ENCODE peak calls at places on chromosomes 13 and 19, in eight cellular contexts. C, Z, T, B, X, O, R and A are unnamed samples.

GRCh38 chr19:9827325-9828238 is at the start of gene UBL5:
- DNase-seq in B (peak; percentile 94), X (peak; percentile 69), Z (peak; percentile 95), R (peak; percentile 86), C (peak; percentile 87), T (peak; percentile 94), O (peak; percentile 90), A (peak; percentile 87)

GRCh38 chr19:45881909-45882528 is 3.9 kb downstream of the IRF2BP1 start:
- DNase-seq in O (no peak), Z (no peak), T (no peak), B (no peak), C (no peak), X (peak; percentile 53), R (no peak), A (no peak)

GRCh38 chr19:33325920-33326319 is 23.6 kb upstream of the CEBPA start:
- DNase-seq in O (no peak), R (no peak), B (no peak), T (no peak), X (no peak), Z (no peak), C (peak; percentile 66), A (no peak)

GRCh38 chr13:106184778-106185177 is 350.7 kb downstream of the EFNB2 start:
- DNase-seq in B (no peak), Z (peak; percentile 78), R (no peak), C (no peak), O (no peak), T (no peak), X (no peak), A (no peak)

GRCh38 chr13:65456150-65456912 is 1773.8 kb downstream of the PCDH9 start:
- DNase-seq in O (no peak), X (no peak), Z (no peak), R (no peak), T (no peak), B (no peak), C (no peak), A (no peak)

GRCh38 chr13:98873377-98874028 is 104.4 kb downstream of the DOCK9 start:
- DNase-seq in O (no peak), X (no peak), Z (no peak), C (no peak), B (no peak), R (no peak), T (no peak), A (no peak)

GRCh38 chr13:95954266-95954665 is 98.9 kb downstream of the UGGT2 start:
- DNase-seq in T (no peak), Z (no peak), R (no peak), X (no peak), B (no peak), O (no peak), C (no peak), A (no peak)

GRCh38 chr19:33568706-33569105 is 47.1 kb upstream of the PEPD start:
- DNase-seq in Z (no peak), O (no peak), X (no peak), R (no peak), C (no peak), B (no peak), T (no peak), A (no peak)

GRCh38 chr19:49988433-49988832 is 27.5 kb upstream of the SIGLEC11 start:
- DNase-seq in Z (no peak), B (no peak), C (no peak), R (no peak), T (no peak), O (no peak), X (no peak), A (no peak)

GRCh38 chr19:21569497-21569870 is 64.1 kb downstream of the ZNF429 start:
- DNase-seq in C (no peak), O (peak; percentile 74), Z (no peak), B (no peak), T (no peak), R (peak; percentile 34), X (no peak), A (peak; percentile 69)

GRCh38 chr19:34482380-34483250 is 1.1 kb downstream of the WTIP start:
- DNase-seq in B (peak; percentile 58), X (peak; percentile 40), O (no peak), C (no peak), T (peak; percentile 31), R (no peak), Z (peak; percentile 61), A (no peak)

GRCh38 chr19:39310558-39311311 is 9.9 kb downstream of the LRFN1 start:
- DNase-seq in Z (no peak), T (no peak), R (no peak), C (no peak), B (no peak), O (no peak), X (no peak), A (no peak)

GRCh38 chr13:106530907-106531520 is 4.4 kb downstream of the EFNB2 start:
- DNase-seq in T (no peak), Z (no peak), B (no peak), R (no peak), X (no peak), O (no peak), C (no peak), A (no peak)

GRCh38 chr13:45718063-45718462 is 15.9 kb downstream of the CBY2 start:
- DNase-seq in X (no peak), R (no peak), Z (no peak), T (no peak), B (no peak), C (no peak), O (no peak), A (no peak)

GRCh38 chr19:5138606-5139594 is 170.0 kb downstream of the KDM4B start:
- DNase-seq in B (no peak), T (no peak), R (peak; percentile 70), Z (no peak), C (no peak), X (no peak), O (peak; percentile 52), A (peak; percentile 77)

GRCh38 chr13:94662274-94662945 is 49.9 kb downstream of the SOX21 start:
- DNase-seq in Z (no peak), B (no peak), T (no peak), O (no peak), R (no peak), C (no peak), X (no peak), A (no peak)

GRCh38 chr13:30111810-30112209 is 195.5 kb downstream of the KATNAL1 start:
- DNase-seq in O (no peak), T (no peak), X (no peak), C (no peak), Z (no peak), R (no peak), B (no peak), A (no peak)

GRCh38 chr13:33109801-33110200 is 93.6 kb downstream of the KL start:
- DNase-seq in B (no peak), R (no peak), T (no peak), O (no peak), X (no peak), Z (no peak), C (no peak), A (no peak)
- TF ChIP-seq CTCF in B (no peak), R (no peak), T (no peak), O (no peak), X (no peak), Z (no peak), C (no peak), A (no peak)

DNA sequence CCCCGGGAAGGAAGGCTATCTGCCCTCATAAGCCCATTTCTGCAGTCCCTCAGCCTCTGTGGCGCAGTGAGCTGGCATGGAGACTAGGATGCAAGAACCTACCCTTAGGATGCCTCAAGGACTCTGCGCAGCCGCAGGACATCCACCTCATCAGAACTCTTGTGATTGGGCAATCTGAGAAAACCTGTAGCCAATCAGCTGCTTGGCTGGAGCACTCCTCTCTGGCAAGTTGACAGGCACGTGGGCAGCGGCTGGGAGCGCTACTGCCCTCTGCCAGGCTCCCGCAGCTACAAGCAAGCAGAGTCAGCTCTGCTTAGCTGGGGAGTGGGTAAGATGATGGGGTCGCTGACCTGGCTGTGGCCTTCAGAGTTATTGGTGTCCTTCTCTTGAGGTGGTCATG is 1.5 kb upstream of the ECSIT start:
- DNase-seq in O (peak; percentile 85), T (peak; percentile 84), C (peak; percentile 77), Z (peak; percentile 94), B (peak; percentile 75), R (peak; percentile 22), X (no peak), A (peak; percentile 62)
- TF ChIP-seq CTCF in O (no peak), T (peak; percentile 33), C (peak; percentile 15), Z (no peak), B (peak; percentile 13), R (no peak), X (peak; percentile 16), A (no peak)

GRCh38 chr19:16185123-16185924 is at the start of gene FAM32A:
- DNase-seq in C (peak; percentile 100), R (peak; percentile 98), Z (peak; percentile 98), O (peak; percentile 99), B (peak; percentile 100), T (peak; percentile 100), X (peak; percentile 94), A (peak; percentile 99)
- TF ChIP-seq CTCF in C (peak; percentile 37), R (no peak), Z (no peak), O (no peak), B (peak; percentile 37), T (peak; percentile 37), X (peak; percentile 20), A (no peak)

DNA sequence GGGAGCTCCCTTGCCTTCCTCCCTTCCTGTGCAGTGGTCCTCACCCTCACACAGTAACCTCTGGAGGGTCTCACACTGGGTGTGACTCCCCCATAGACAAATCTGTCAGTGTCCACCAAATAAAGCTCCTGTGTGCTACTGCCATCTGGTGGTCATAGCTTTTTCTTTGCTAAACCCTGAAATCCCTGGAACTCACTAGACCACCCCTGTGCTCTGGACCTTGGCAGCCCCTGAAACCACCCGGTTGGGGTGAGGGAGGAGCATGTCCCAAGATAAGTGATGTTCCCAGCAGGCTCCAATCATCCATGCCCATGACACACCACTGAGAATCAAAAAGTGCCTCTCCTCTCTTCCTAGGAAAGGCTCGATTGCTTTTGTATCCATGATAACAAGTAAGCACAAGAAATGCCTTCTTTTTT is 6.5 kb upstream of the HSD17B14 start:
- DNase-seq in B (no peak), C (peak; percentile 37), R (peak; percentile 9), O (no peak), Z (peak; percentile 65), X (peak; percentile 37), T (peak; percentile 36), A (no peak)
- TF ChIP-seq CTCF in B (peak; percentile 56), C (peak; percentile 79), R (peak; percentile 77), O (peak; percentile 80), Z (peak; percentile 71), X (peak; percentile 81), T (peak; percentile 86), A (peak; percentile 77)

DNA sequence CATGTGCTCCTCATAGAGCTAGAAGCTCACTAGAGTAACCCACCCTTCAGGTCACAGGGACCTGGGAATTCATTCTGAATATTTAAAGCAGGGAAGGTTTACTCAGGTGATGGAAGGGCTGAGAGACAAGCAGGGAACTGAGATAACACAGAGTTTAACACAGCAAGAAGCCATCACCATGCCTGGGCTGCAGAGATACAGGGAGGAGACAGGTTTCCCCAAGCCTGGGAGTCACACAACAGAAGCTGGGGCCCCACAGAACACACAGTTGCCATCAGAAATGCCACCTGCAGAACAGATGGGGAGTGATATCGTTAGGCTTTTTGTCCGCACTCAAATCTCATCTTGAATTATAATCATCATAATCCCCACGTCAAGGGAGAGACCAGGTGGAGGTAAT is 7.9 kb upstream of the CYSLTR2 start:
- DNase-seq in B (no peak), O (no peak), R (no peak), X (no peak), C (no peak), Z (no peak), T (no peak), A (no peak)
- TF ChIP-seq CTCF in B (no peak), O (no peak), R (no peak), X (no peak), C (no peak), Z (no peak), T (no peak), A (no peak)

GRCh38 chr19:2611483-2612464 is 90.7 kb downstream of the GNG7 start:
- DNase-seq in Z (no peak), B (no peak), R (no peak), X (no peak), C (no peak), T (no peak), O (no peak), A (no peak)
- TF ChIP-seq CTCF in Z (no peak), B (no peak), R (peak; percentile 2), X (no peak), C (no peak), T (peak; percentile 50), O (no peak), A (peak; percentile 60)